ENCODE peak calls at places on chromosomes 6 and 20, in seven cellular contexts. T is K562, H is HCT116, B is HepG2, N is H1, G is SK-N-SH, C is GM12878. K is an unnamed sample.
A peak's percentile ranks its signal among the peaks of the same experiment; 100 is the strongest.

GRCh38 chr6:94099072-94099471 is 679.7 kb upstream of the EPHA7 start:
- DNase-seq in T (no peak), H (no peak), B (no peak), N (no peak), G (no peak), C (no peak), K (no peak)

GRCh38 chr20:58604410-58604881 is 46.6 kb upstream of the STX16 start:
- DNase-seq in T (no peak), H (no peak), B (no peak), N (no peak), G (peak; percentile 81), C (no peak), K (no peak)

GRCh38 chr6:71349976-71350615 is 61.5 kb downstream of the OGFRL1 start:
- DNase-seq in T (no peak), H (no peak), B (no peak), N (no peak), G (no peak), C (no peak), K (no peak)

GRCh38 chr6:147949981-147950622 is 392.5 kb upstream of the SASH1 start:
- DNase-seq in T (no peak), H (no peak), B (no peak), N (no peak), G (no peak), C (no peak), K (no peak)

GRCh38 chr6:55174211-55175013 is at the start of gene HCRTR2:
- DNase-seq in T (no peak), H (no peak), B (no peak), N (no peak), G (peak; percentile 2), C (no peak), K (no peak)

GRCh38 chr20:52104546-52105044 is 87.0 kb downstream of the ZFP64 start:
- DNase-seq in T (no peak), H (no peak), B (no peak), N (peak; percentile 25), G (peak; percentile 46), C (no peak), K (no peak)

GRCh38 chr6:84018453-84019061 is 15.0 kb upstream of the MRAP2 start:
- DNase-seq in T (no peak), H (peak; percentile 40), B (no peak), N (no peak), G (no peak), C (no peak), K (no peak)

GRCh38 chr6:160412993-160413392 is 64.8 kb downstream of the SLC22A3 start:
- DNase-seq in T (no peak), H (no peak), B (no peak), N (no peak), G (no peak), C (no peak), K (no peak)

GRCh38 chr20:38315290-38315966 is 11.5 kb downstream of the BPI start:
- DNase-seq in T (no peak), H (no peak), B (no peak), N (no peak), G (peak; percentile 32), C (no peak), K (no peak)

GRCh38 chr6:246349-246748 is 45.9 kb upstream of the DUSP22 start:
- DNase-seq in T (no peak), H (no peak), B (no peak), N (no peak), G (no peak), C (no peak), K (no peak)

GRCh38 chr20:50615407-50615806 is 75.9 kb downstream of the RIPOR3 start:
- DNase-seq in T (no peak), H (no peak), B (no peak), N (no peak), G (no peak), C (no peak), K (no peak)

GRCh38 chr20:49823152-49823847 is 10.7 kb downstream of the SLC9A8 start:
- DNase-seq in T (no peak), H (no peak), B (no peak), N (no peak), G (no peak), C (peak; percentile 66), K (no peak)

GRCh38 chr20:22810626-22811559 is 224.2 kb upstream of the SSTR4 start:
- DNase-seq in T (no peak), H (no peak), B (no peak), N (no peak), G (no peak), C (no peak), K (no peak)

GRCh38 chr6:111842891-111843290 is 30.4 kb downstream of the FYN start:
- DNase-seq in T (no peak), H (no peak), B (peak; percentile 69), N (no peak), G (no peak), C (no peak), K (no peak)

GRCh38 chr6:42030585-42031506 is 19.5 kb upstream of the TAF8 start:
- DNase-seq in T (peak; percentile 87), H (no peak), B (no peak), N (no peak), G (peak; percentile 56), C (no peak), K (no peak)

GRCh38 chr20:63441136-63441776 is 31.2 kb downstream of the KCNQ2 start:
- DNase-seq in T (no peak), H (no peak), B (no peak), N (no peak), G (no peak), C (peak; percentile 61), K (no peak)

GRCh38 chr6:116514103-116514502 is 2.7 kb downstream of the CALHM5 start:
- DNase-seq in T (no peak), H (no peak), B (no peak), N (no peak), G (no peak), C (no peak), K (no peak)

GRCh38 chr6:87858440-87858839 is 156.4 kb upstream of the AKIRIN2 start:
- DNase-seq in T (no peak), H (no peak), B (no peak), N (no peak), G (no peak), C (no peak), K (no peak)

GRCh38 chr20:32667030-32667429 is 6.7 kb downstream of the C20orf203 start:
- DNase-seq in T (no peak), H (no peak), B (no peak), N (no peak), G (no peak), C (no peak), K (no peak)

GRCh38 chr6:3723251-3723650 is 28.3 kb downstream of the PXDC1 start:
- DNase-seq in T (no peak), H (no peak), B (no peak), N (no peak), G (no peak), C (no peak), K (no peak)

GRCh38 chr6:154302111-154302752 is 54.4 kb downstream of the IPCEF1 start:
- DNase-seq in T (no peak), H (no peak), B (no peak), N (no peak), G (no peak), C (peak; percentile 90), K (no peak)

GRCh38 chr6:111552999-111553398 is 52.7 kb downstream of the TRAF3IP2 start:
- DNase-seq in T (no peak), H (no peak), B (no peak), N (no peak), G (no peak), C (no peak), K (no peak)

GRCh38 chr20:8062781-8063180 is 43.2 kb upstream of the TMX4 start:
- DNase-seq in T (no peak), H (no peak), B (no peak), N (no peak), G (no peak), C (no peak), K (no peak)
- TF ChIP-seq JUND in T (no peak), H (no peak), B (no peak), N (no peak), G (no peak), C (no peak), K (no peak)

DNA sequence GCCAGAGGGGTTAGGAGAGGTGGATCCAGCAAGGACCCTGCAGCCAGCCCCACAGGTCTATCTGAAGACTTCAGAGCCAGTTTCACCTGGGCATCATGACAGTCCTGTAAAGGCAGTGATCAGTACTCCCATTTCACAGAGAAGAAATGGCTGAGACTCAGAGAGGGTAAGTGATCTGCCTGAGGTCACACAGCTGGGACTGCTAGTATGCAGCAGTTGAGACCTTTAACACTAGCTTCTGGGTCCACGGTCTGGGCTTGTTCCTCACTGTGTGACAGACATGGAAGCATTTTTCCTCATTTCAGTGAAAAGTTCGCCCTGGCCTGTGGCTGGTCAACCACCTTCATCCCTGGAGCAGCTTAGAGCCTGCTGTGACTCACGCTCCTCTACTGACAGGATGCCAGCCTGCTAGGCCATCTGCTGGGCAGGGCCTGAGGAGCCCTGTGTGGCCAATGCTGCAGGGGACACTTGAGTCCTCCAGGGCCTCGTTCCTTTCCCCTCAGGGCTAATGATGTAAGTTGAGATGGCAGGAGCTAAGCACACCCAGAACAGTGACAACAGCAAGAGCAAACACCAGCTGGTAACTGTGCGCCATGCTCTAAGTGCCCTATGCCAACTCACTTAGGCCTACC is 192.0 kb downstream of the LRFN2 start:
- DNase-seq in T (no peak), H (no peak), B (no peak), N (no peak), G (no peak), C (no peak), K (peak; percentile 44)
- TF ChIP-seq JUND in T (no peak), H (no peak), B (no peak), N (no peak), G (no peak), C (no peak), K (no peak)

DNA sequence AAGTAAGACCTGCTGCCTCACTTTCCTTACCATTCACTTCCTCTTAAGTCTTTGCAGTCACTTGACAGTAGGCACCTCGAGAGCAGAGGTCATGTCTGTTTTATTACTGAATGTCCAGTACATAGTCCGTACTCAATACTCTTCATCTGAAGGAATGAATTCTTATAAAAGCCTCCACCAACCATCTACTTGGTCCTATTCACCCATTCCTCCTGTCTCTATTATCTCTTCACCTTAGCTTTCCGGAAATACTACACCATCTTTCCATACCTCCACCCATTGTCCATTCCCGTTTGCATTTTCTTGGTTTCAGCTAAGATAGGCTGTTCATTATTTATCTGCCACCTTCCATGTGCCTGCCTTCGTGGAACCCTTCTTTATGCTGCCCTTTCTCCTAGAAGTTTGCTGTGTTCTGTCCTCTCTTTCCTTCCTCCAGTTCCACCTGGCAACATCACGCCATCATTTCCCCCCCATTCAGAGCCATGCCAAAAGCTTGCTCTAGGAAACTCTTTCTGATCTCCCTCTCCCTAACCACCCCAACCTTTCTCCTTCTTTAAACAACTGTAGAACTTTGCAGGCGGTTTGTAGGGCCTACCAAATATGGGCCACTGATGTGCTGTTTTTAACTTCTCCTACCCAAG is 38.3 kb downstream of the ENPP1 start:
- DNase-seq in T (no peak), H (no peak), B (no peak), N (no peak), G (no peak), C (no peak), K (no peak)
- TF ChIP-seq JUND in T (no peak), H (no peak), B (no peak), N (no peak), G (no peak), C (no peak), K (no peak)

GRCh38 chr6:22970004-22970403 is 400.6 kb downstream of the HDGFL1 start:
- DNase-seq in T (no peak), H (no peak), B (no peak), N (no peak), G (no peak), C (no peak), K (no peak)
- TF ChIP-seq JUND in T (no peak), H (no peak), B (no peak), N (no peak), G (no peak), C (no peak), K (no peak)

K was measured in T47D.